ENCODE peak calls at places on chromosomes 1 and 21, in seven cellular contexts. M, B, L, U, O, W and T are unnamed samples.

GRCh38 chr1:40273547-40274166 is 15.6 kb downstream of the ZMPSTE24 start:
- DNase-seq in M (no peak), B (no peak), L (no peak), U (no peak), O (no peak), W (no peak), T (no peak)

GRCh38 chr1:202154766-202155477 is 5.5 kb downstream of the PTPN7 start:
- DNase-seq in M (peak), B (no peak), L (peak), U (peak), O (no peak), W (peak), T (peak)

GRCh38 chr21:17610862-17611261 is 1.8 kb downstream of the BTG3 start:
- DNase-seq in M (no peak), B (no peak), L (peak), U (peak), O (no peak), W (no peak), T (peak)

GRCh38 chr1:221708076-221708571 is 33.8 kb downstream of the DUSP10 start:
- DNase-seq in M (peak), B (peak), L (peak), U (peak), O (no peak), W (peak), T (peak)

GRCh38 chr1:20339811-20340457 is 49.3 kb downstream of the VWA5B1 start:
- DNase-seq in M (no peak), B (no peak), L (peak), U (no peak), O (no peak), W (no peak), T (no peak)

GRCh38 chr1:168609133-168609715 is 32.8 kb downstream of the XCL1 start:
- DNase-seq in M (peak), B (peak), L (peak), U (peak), O (no peak), W (no peak), T (peak)

GRCh38 chr1:159088050-159088449 is 11.5 kb upstream of the AIM2 start:
- DNase-seq in M (peak), B (no peak), L (peak), U (peak), O (no peak), W (no peak), T (peak)

GRCh38 chr1:145960468-145961108 is 2.8 kb upstream of the LIX1L start:
- DNase-seq in M (no peak), B (no peak), L (peak), U (peak), O (peak), W (peak), T (peak)

GRCh38 chr1:181206979-181207790 is 118.7 kb downstream of the IER5 start:
- DNase-seq in M (no peak), B (no peak), L (no peak), U (no peak), O (no peak), W (no peak), T (no peak)

GRCh38 chr1:110067957-110068645 is 2.4 kb downstream of the ALX3 start:
- DNase-seq in M (no peak), B (no peak), L (no peak), U (no peak), O (no peak), W (no peak), T (peak)

GRCh38 chr1:100730130-100730529 is 10.6 kb downstream of the VCAM1 start:
- DNase-seq in M (no peak), B (no peak), L (no peak), U (peak), O (no peak), W (no peak), T (peak)

GRCh38 chr1:52127181-52128175 is 14.4 kb upstream of the ZFYVE9 start:
- DNase-seq in M (peak), B (peak), L (peak), U (peak), O (no peak), W (peak), T (peak)

GRCh38 chr1:31607360-31607759 is 10.1 kb upstream of the HCRTR1 start:
- DNase-seq in M (no peak), B (no peak), L (no peak), U (no peak), O (no peak), W (no peak), T (no peak)

GRCh38 chr1:22773981-22774471 is 63.4 kb downstream of the EPHB2 start:
- DNase-seq in M (peak), B (peak), L (peak), U (peak), O (no peak), W (no peak), T (peak)

GRCh38 chr1:193448682-193449461 is 262.5 kb upstream of the B3GALT2 start:
- DNase-seq in M (no peak), B (no peak), L (no peak), U (peak), O (no peak), W (no peak), T (no peak)

GRCh38 chr21:41706678-41707077 is 60.2 kb downstream of the RIPK4 start:
- DNase-seq in M (no peak), B (no peak), L (peak), U (peak), O (no peak), W (peak), T (no peak)

GRCh38 chr1:243851129-243851756 is 1.2 kb upstream of the AKT3 start:
- DNase-seq in M (no peak), B (no peak), L (peak), U (no peak), O (no peak), W (no peak), T (no peak)

GRCh38 chr1:11979818-11980675 is at the start of gene MFN2:
- DNase-seq in M (peak), B (peak), L (peak), U (peak), O (peak), W (peak), T (peak)

GRCh38 chr1:109792056-109792831 is 28.5 kb upstream of the EPS8L3 start:
- DNase-seq in M (peak), B (peak), L (peak), U (peak), O (no peak), W (no peak), T (peak)